ENCODE peak calls at places on chromosomes 7 and 10, in six cellular contexts. M, J, C, Q, E and Z are unnamed samples.

GRCh38 chr7:135714534-135715009 is 13.4 kb downstream of the SLC13A4 start:
- DNase-seq in J (peak), Q (no peak), E (no peak), M (peak), C (no peak), Z (no peak)

GRCh38 chr10:8365935-8366911 is 311.7 kb downstream of the GATA3 start:
- DNase-seq in C (peak), J (peak), M (peak), E (no peak), Q (no peak), Z (no peak)

GRCh38 chr10:84194424-84195043 is at the start of gene CDHR1:
- DNase-seq in Q (no peak), J (no peak), C (no peak), E (no peak), M (no peak), Z (peak)

GRCh38 chr10:6024334-6024682 is 37.9 kb downstream of the IL2RA start:
- DNase-seq in E (no peak), M (no peak), Q (no peak), J (no peak), C (no peak), Z (no peak)

GRCh38 chr7:31747553-31747952 is 60.5 kb downstream of the PPP1R17 start:
- DNase-seq in C (no peak), Q (no peak), J (no peak), M (no peak), E (no peak), Z (peak)

GRCh38 chr10:125350519-125350918 is 190.2 kb upstream of the CTBP2 start:
- DNase-seq in E (no peak), J (no peak), M (no peak), Q (no peak), C (no peak), Z (no peak)

GRCh38 chr7:46218461-46219202 is 297.6 kb upstream of the IGFBP3 start:
- DNase-seq in J (no peak), Q (no peak), C (no peak), M (no peak), E (no peak), Z (no peak)

GRCh38 chr7:105589221-105590077 is 8.2 kb upstream of the EFCAB10 start:
- DNase-seq in J (peak), M (peak), E (peak), C (peak), Q (peak), Z (peak)

GRCh38 chr7:135855836-135856235 is 107.2 kb upstream of the FAM180A start:
- DNase-seq in J (no peak), M (no peak), E (no peak), C (no peak), Q (no peak), Z (no peak)

GRCh38 chr7:98826811-98827231 is 43.0 kb downstream of the TMEM130 start:
- DNase-seq in M (no peak), E (peak), J (no peak), Q (peak), C (peak), Z (no peak)

GRCh38 chr7:138001529-138002095 is at the start of gene CREB3L2:
- DNase-seq in E (peak), J (peak), M (no peak), Q (peak), C (peak), Z (peak)

GRCh38 chr10:112539340-112539739 is 92.3 kb downstream of the VTI1A start:
- DNase-seq in C (no peak), J (no peak), Q (no peak), E (no peak), M (no peak), Z (no peak)

GRCh38 chr10:124366343-124366742 is 52.4 kb downstream of the OAT start:
- DNase-seq in J (no peak), M (no peak), E (no peak), Q (no peak), C (no peak), Z (no peak)

GRCh38 chr10:71511206-71511605 is 114.5 kb downstream of the CDH23 start:
- DNase-seq in M (no peak), E (no peak), J (no peak), C (no peak), Q (no peak), Z (no peak)

GRCh38 chr7:113774182-113774807 is 144.5 kb downstream of the PPP1R3A start:
- DNase-seq in M (peak), J (peak), E (no peak), C (no peak), Q (no peak), Z (peak)

GRCh38 chr7:129188372-129188891 is at the start of gene SMO:
- DNase-seq in Q (peak), J (peak), E (peak), C (peak), M (no peak), Z (no peak)

GRCh38 chr7:7857143-7857583 is 111.4 kb upstream of the GLCCI1 start:
- DNase-seq in E (no peak), C (no peak), M (no peak), Q (no peak), J (no peak), Z (no peak)

GRCh38 chr7:3436746-3437145 is 135.7 kb downstream of the SDK1 start:
- DNase-seq in Q (no peak), E (no peak), J (peak), M (peak), C (no peak), Z (no peak)

GRCh38 chr10:116866987-116867595 is 17.8 kb downstream of the ENO4 start:
- DNase-seq in Q (no peak), E (no peak), M (no peak), J (peak), C (no peak), Z (no peak)

GRCh38 chr7:77862691-77863090 is 64.1 kb downstream of the PHTF2 start:
- DNase-seq in Q (no peak), M (no peak), J (no peak), C (no peak), E (no peak), Z (no peak)

GRCh38 chr10:114357591-114357990 is 46.7 kb downstream of the AFAP1L2 start:
- DNase-seq in E (no peak), J (no peak), M (no peak), C (no peak), Q (no peak), Z (no peak)

GRCh38 chr10:73867871-73868631 is 6.3 kb downstream of the CAMK2G start:
- DNase-seq in E (no peak), M (no peak), C (no peak), J (no peak), Q (no peak), Z (no peak)

GRCh38 chr7:19051767-19052375 is 65.6 kb downstream of the TWIST1 start:
- DNase-seq in E (peak), J (peak), Q (no peak), M (no peak), C (peak), Z (peak)

GRCh38 chr7:75995052-75995471 is 667 bp upstream of the TMEM120A start:
- DNase-seq in M (no peak), Q (peak), C (peak), J (no peak), E (no peak), Z (no peak)

GRCh38 chr7:75995996-75996395 is 1.6 kb upstream of the TMEM120A start:
- DNase-seq in C (peak), J (no peak), E (no peak), M (no peak), Q (no peak), Z (no peak)

GRCh38 chr7:75993689-75994387 is 557 bp downstream of the TMEM120A start:
- DNase-seq in E (peak), Q (peak), J (peak), C (peak), M (peak), Z (peak)

GRCh38 chr7:75996476-75996875 is 2.1 kb upstream of the TMEM120A start:
- DNase-seq in M (no peak), C (peak), Q (no peak), E (no peak), J (no peak), Z (no peak)

GRCh38 chr7:75994388-75995051 is at the start of gene TMEM120A:
- DNase-seq in Q (peak), E (peak), J (peak), M (peak), C (peak), Z (peak)
- TF ChIP-seq POLR2A in Q (peak), E (peak), J (peak), M (peak), C (peak), Z (peak)

GRCh38 chr7:39951156-39951942 is 1.3 kb downstream of the CDK13 start:
- DNase-seq in C (peak), Q (peak), M (peak), E (peak), J (peak), Z (peak)
- TF ChIP-seq POLR2A in C (no peak), Q (no peak), M (no peak), E (no peak), J (no peak), Z (peak)

GRCh38 chr7:68321076-68321639 is 1277.1 kb upstream of the AUTS2 start:
- DNase-seq in M (no peak), J (no peak), E (peak), Q (no peak), C (peak), Z (no peak)

GRCh38 chr7:68319061-68319460 is 1279.2 kb upstream of the AUTS2 start:
- DNase-seq in M (no peak), E (no peak), J (no peak), Q (no peak), C (no peak), Z (no peak)

GRCh38 chr7:68321776-68322496 is 1276.3 kb upstream of the AUTS2 start:
- DNase-seq in C (no peak), M (no peak), Q (peak), J (no peak), E (no peak), Z (no peak)

GRCh38 chr7:68324621-68325020 is 1273.7 kb upstream of the AUTS2 start:
- DNase-seq in M (no peak), J (no peak), C (no peak), Q (no peak), E (no peak), Z (no peak)
- TF ChIP-seq POLR2A in M (no peak), J (no peak), C (no peak), Q (no peak), E (no peak), Z (no peak)

GRCh38 chr7:157560710-157561522 is 224.1 kb downstream of the DNAJB6 start:
- DNase-seq in Q (no peak), E (no peak), J (no peak), M (no peak), C (no peak), Z (no peak)

GRCh38 chr7:157561816-157562410 is 225.1 kb downstream of the DNAJB6 start:
- DNase-seq in J (no peak), E (no peak), Q (no peak), C (no peak), M (no peak), Z (no peak)

GRCh38 chr7:157559596-157560257 is 222.9 kb downstream of the DNAJB6 start:
- DNase-seq in Q (no peak), J (no peak), M (no peak), E (no peak), C (no peak), Z (no peak)

GRCh38 chr7:157560258-157560654 is 223.5 kb downstream of the DNAJB6 start:
- DNase-seq in J (no peak), M (no peak), Q (no peak), C (no peak), E (no peak), Z (no peak)

GRCh38 chr7:157561523-157561785 is 224.7 kb downstream of the DNAJB6 start:
- DNase-seq in M (no peak), J (no peak), E (no peak), C (no peak), Q (no peak), Z (no peak)
- TF ChIP-seq POLR2A in M (no peak), J (no peak), E (no peak), C (no peak), Q (no peak), Z (no peak)

GRCh38 chr10:13673165-13673564 is 86.4 kb downstream of the PRPF18 start:
- DNase-seq in C (no peak), M (no peak), E (no peak), Q (no peak), J (no peak), Z (no peak)

GRCh38 chr10:13670311-13670710 is 83.5 kb downstream of the PRPF18 start:
- DNase-seq in E (no peak), J (no peak), M (no peak), Q (no peak), C (peak), Z (no peak)

GRCh38 chr10:13669182-13669860 is 82.6 kb downstream of the PRPF18 start:
- DNase-seq in J (no peak), C (no peak), M (no peak), Q (no peak), E (no peak), Z (no peak)

GRCh38 chr10:13672505-13672904 is 85.7 kb downstream of the PRPF18 start:
- DNase-seq in C (no peak), Q (no peak), M (no peak), J (no peak), E (no peak), Z (no peak)

GRCh38 chr10:13671874-13672273 is 85.1 kb downstream of the PRPF18 start:
- DNase-seq in M (no peak), C (no peak), Q (no peak), E (no peak), J (no peak), Z (no peak)
- TF ChIP-seq POLR2A in M (no peak), C (no peak), Q (no peak), E (no peak), J (no peak), Z (no peak)

DNA sequence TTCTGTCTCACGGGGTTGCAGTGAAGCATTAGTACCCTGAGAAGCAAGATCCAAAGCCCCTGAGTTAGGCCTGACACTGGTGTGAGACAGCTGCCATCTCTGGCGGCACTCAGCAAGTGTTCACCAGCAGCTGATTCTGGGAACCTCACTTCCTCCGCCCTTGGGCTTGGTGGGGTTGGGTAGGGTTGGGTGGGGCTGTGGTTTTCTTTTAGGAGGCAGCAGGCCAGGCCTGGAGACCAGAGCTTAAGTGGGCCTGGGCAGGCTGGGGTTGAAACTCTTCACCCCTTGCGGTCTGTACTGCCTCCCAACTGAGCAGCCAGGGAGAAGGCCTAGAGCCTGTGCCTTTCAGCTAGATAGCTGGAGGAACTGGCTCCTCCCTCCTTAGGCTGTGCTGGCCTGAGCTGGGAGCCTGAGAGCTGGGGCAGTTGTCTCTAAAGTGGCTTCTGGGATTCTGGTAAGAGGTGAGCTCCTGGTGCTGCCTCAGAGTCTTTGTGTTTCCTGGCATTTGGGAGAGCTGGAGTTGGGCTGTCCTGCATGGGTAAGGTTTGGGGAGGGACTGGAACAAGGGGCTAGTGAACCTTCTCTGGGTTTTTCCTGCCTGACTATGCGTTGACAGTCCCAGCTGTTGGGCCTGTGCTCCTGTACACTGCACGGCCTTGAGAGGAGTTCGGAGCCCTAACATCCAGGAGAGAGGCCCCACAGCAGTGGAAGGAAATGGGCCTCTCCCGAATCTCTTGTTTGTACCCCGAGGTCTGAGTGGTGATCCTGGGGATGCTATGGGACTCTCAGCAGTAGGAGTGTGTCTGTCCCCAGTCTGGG is 5.1 kb downstream of the TSPAN14 start:
- DNase-seq in Q (no peak), J (no peak), C (peak), M (peak), E (peak), Z (peak)
- TF ChIP-seq POLR2A in Q (no peak), J (no peak), C (peak), M (no peak), E (no peak), Z (peak)

DNA sequence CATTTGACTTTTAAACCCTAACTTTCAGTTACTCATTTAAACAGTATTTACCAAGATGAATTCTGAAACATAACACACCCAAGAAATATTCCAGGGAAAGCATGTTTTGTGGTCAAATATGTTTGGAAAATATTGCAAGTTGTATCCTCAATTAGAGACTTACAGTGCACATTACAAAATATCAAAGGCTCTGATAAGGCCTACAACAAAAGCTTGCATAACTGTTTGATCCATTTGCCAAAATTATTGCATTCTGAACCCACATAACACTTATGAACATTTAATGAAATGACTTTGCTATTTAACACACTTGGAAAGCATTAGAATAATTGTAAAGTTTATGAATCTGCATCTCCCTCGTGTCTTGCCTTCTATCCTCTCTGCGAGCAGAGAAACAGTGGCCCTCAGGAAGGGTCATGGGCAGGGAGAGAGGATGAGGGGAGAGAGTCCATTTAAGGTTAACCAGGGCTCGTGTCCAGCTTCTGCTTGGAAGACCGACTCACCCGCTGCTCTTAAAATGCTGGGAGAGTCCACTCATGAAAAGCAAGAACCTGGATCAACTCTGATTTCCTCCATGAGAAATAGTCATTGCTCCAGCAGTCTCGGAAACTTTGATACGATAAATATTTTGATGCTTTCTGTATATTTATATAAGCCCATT is 408.2 kb upstream of the ZMIZ1 start:
- DNase-seq in C (no peak), J (no peak), E (no peak), Q (peak), M (no peak), Z (no peak)
- TF ChIP-seq POLR2A in C (no peak), J (no peak), E (no peak), Q (no peak), M (no peak), Z (no peak)

GRCh38 chr7:149147730-149148653 is 739 bp downstream of the ZNF398 start:
- DNase-seq in M (peak), C (peak), E (peak), Q (peak), J (peak), Z (peak)
- TF ChIP-seq POLR2A in M (no peak), C (no peak), E (no peak), Q (no peak), J (peak), Z (no peak)

DNA sequence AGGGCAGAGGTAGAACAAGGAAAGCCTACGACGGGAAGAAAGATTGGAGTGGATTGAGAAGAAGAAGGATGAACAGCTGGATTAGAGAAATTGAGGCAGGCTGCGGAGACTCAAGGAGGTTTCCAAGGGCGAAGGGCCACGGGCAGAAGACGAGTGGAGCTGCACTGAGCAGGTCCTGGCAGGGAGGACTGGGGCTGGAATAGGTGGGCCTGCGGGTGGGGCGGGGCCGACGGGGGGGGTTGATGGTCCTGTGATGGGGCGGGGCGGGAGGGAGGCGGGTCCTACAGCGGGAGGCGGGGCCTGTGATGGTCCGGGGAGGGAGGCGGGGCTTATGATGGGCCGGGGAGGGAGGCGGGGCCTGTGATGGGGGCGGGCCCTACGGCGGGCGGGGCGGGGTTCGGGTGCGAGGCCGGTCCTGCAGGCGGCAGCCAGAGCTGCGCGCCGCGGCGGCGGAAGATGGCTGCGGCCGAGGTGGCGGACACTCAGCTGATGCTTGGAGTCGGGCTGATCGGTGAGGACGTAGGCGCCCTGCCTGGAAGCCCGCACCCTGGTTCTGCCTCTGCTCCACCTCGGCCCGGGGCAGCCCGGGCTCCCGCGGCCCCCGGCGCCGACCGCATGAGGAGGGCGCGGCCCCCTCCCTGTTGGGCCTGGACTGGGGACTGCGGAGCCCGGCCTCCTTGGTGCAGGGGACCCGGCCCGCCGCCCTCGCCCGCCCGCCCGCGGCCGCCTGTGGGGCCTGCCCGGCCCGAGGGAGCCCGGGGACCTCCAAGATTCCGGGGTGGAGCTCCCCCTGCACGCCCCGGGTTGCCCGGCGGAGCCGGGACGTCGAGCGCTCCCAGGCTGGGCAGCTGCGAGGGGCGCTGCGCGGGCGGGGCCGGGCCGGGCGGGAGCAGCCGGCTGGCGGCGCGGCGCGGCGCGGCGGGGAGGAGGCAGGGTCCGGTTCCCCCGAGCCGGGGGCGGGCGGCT is at the start of gene DENND10:
- DNase-seq in J (peak), M (peak), C (peak), Q (peak), E (peak), Z (peak)
- TF ChIP-seq POLR2A in J (peak), M (peak), C (peak), Q (peak), E (peak), Z (peak)